ENCODE peak calls at places on chromosomes 4 and X, in nine cellular contexts. J is adrenal gland, B is body of pancreas, W is hepatocyte, S is ovary, C is lower lobe of right lung, X is mucosa of descending colon, I is K562, L is tibial artery. H is an unnamed sample.
A peak's percentile ranks its signal among the peaks of the same experiment; 100 is the strongest.

GRCh38 chr4:134027931-134028330 is 173.7 kb downstream of the PABPC4L start:
- DNase-seq in I (peak; percentile 2), W (peak; percentile 74), J (no peak), L (no peak), C (no peak), X (no peak), B (no peak), S (no peak), H (peak; percentile 89)

GRCh38 chr4:38050560-38051350 is 90.6 kb downstream of the PTTG2 start:
- DNase-seq in S (no peak), B (no peak), C (no peak), L (no peak), W (no peak), J (no peak), I (no peak), X (no peak), H (no peak)

GRCh38 chr4:93730251-93730650 is 98.3 kb upstream of the ATOH1 start:
- DNase-seq in W (no peak), J (no peak), C (no peak), L (no peak), B (no peak), I (no peak), X (no peak), S (no peak), H (no peak)

GRCh38 chrX:70196961-70197805 is 19.9 kb downstream of the DGAT2L6 start:
- DNase-seq in B (peak; percentile 51), S (no peak), J (peak; percentile 57), C (no peak), L (peak; percentile 45), W (peak; percentile 75), X (peak; percentile 81), I (peak; percentile 74), H (no peak)

GRCh38 chrX:23656684-23657083 is 10.6 kb upstream of the PRDX4 start:
- DNase-seq in L (no peak), S (peak; percentile 12), B (no peak), X (no peak), I (no peak), W (no peak), J (peak; percentile 63), C (no peak), H (no peak)

GRCh38 chrX:33175201-33175600 is 36.1 kb downstream of the DMD start:
- DNase-seq in J (no peak), S (no peak), C (no peak), I (no peak), X (no peak), W (no peak), L (no peak), B (no peak), H (no peak)

GRCh38 chr4:120749445-120750151 is 172.9 kb downstream of the PRDM5 start:
- DNase-seq in L (no peak), X (peak; percentile 41), J (no peak), I (no peak), W (no peak), C (no peak), S (no peak), B (no peak), H (no peak)

GRCh38 chr4:13527192-13527982 is 16.9 kb downstream of the NKX3-2 start:
- DNase-seq in J (no peak), S (no peak), C (no peak), W (no peak), B (no peak), X (no peak), I (no peak), L (no peak), H (no peak)

GRCh38 chrX:148193759-148194158 is 212.6 kb downstream of the FMR1NB start:
- DNase-seq in I (no peak), C (no peak), W (no peak), X (no peak), S (no peak), J (no peak), L (no peak), B (no peak), H (no peak)

GRCh38 chrX:132426695-132427281 is 62.0 kb downstream of the MBNL3 start:
- DNase-seq in B (no peak), X (no peak), L (no peak), W (no peak), J (no peak), C (no peak), S (no peak), I (no peak), H (no peak)

GRCh38 chrX:131827935-131828334 is 195.2 kb upstream of the STK26 start:
- DNase-seq in L (no peak), I (peak; percentile 75), J (no peak), C (no peak), S (no peak), B (no peak), X (no peak), W (no peak), H (no peak)

GRCh38 chr4:37146260-37146659 is 98.3 kb upstream of the NWD2 start:
- DNase-seq in B (no peak), L (no peak), S (no peak), X (no peak), I (no peak), J (no peak), W (no peak), C (no peak), H (no peak)

GRCh38 chrX:16445166-16445752 is 204.7 kb upstream of the S100G start:
- DNase-seq in J (peak; percentile 28), B (peak; percentile 37), L (no peak), X (peak; percentile 26), S (no peak), W (peak; percentile 48), I (peak; percentile 45), C (no peak), H (no peak)

GRCh38 chr4:117971406-117971805 is 62.9 kb upstream of the NDST3 start:
- DNase-seq in X (no peak), C (no peak), I (no peak), J (no peak), S (no peak), L (no peak), W (no peak), B (no peak), H (no peak)

GRCh38 chr4:7647932-7648812 is 213.4 kb upstream of the PSAPL1 start:
- DNase-seq in B (no peak), S (no peak), W (peak; percentile 25), J (peak; percentile 64), C (no peak), I (peak; percentile 40), L (peak; percentile 37), X (no peak), H (no peak)

GRCh38 chr4:144645621-144646522 is at the start of gene HHIP:
- DNase-seq in L (peak; percentile 34), C (peak; percentile 74), S (peak; percentile 41), J (peak; percentile 32), B (peak; percentile 75), X (peak; percentile 37), W (peak; percentile 78), I (peak; percentile 8), H (no peak)

GRCh38 chr4:69714086-69714485 is 46.3 kb downstream of the SULT1B1 start:
- DNase-seq in I (no peak), J (no peak), X (no peak), S (no peak), L (no peak), B (no peak), C (no peak), W (no peak), H (no peak)

GRCh38 chr4:30728291-30728690 is 8.1 kb downstream of the PCDH7 start:
- DNase-seq in S (no peak), W (no peak), L (no peak), I (no peak), C (no peak), X (no peak), J (no peak), B (no peak), H (no peak)

GRCh38 chrX:12452268-12452667 is 314.0 kb downstream of the FRMPD4 start:
- DNase-seq in W (no peak), J (no peak), C (no peak), I (no peak), S (no peak), L (no peak), B (no peak), X (no peak), H (no peak)

GRCh38 chr4:105440890-105441289 is 33.0 kb downstream of the PPA2 start:
- DNase-seq in C (no peak), W (no peak), J (no peak), I (no peak), S (no peak), L (no peak), X (no peak), B (no peak), H (no peak)
- H3K36me3 ChIP-seq in C (peaks cover 59% of the 10 kb centered on the region), W (no peaks in the 10 kb centered on the region), J (no peaks in the 10 kb centered on the region), I (peaks cover 56% of the 10 kb centered on the region), S (no peaks in the 10 kb centered on the region), L (peaks cover 66% of the 10 kb centered on the region), X (no peaks in the 10 kb centered on the region), B (no peaks in the 10 kb centered on the region), H (no peaks in the 10 kb centered on the region)

DNA sequence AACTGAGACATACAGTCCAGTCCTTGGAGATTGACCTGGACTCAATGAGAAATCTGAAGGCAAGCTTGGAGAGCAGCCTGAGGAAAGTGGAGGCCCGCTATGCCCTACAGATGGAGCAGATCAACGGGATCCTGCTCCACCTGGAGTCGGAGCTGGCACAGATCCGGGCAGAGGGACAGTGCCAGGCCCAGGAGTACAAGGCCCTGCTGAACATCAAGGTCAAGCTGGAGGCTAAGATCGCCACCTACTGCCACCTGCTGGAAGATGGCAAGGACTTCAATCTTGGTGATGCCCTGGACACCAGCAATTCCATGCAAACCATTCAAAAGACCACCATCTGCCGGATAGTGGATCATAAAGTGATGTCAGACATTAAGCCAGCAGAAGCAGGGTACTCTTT is 20.4 kb upstream of the FRMPD3 start:
- DNase-seq in J (peak; percentile 33), B (peak; percentile 76), W (no peak), C (no peak), X (peak; percentile 24), I (peak; percentile 49), L (no peak), S (no peak), H (no peak)
- TF ChIP-seq CTCF in J (peak; percentile 19), B (peak; percentile 10), W (peak; percentile 14), C (peak; percentile 30), X (no peak), I (peak; percentile 48), L (no peak), S (no peak), H (peak; percentile 21)

DNA sequence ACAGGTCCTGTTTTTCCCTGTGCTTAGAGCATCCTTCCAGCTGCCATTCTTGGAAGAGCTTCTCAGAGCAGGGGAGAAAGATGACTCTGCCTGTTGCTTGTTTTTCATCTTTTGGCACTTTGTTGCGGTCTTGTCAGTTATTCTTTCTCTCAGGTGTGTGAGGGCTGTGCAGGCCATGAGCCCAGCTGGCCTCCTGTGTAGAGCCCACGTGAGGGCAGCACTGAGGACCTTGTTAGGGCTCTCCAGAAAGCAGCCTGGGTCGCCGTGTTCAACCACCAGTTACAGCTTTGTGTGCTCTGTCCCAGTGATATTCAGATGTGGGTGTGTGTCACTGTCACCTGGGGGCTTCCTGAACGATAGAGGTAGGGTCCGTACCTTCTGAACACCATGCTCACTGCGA is 52.8 kb downstream of the NOP14 start:
- DNase-seq in B (no peak), I (peak; percentile 25), L (no peak), W (no peak), X (no peak), C (no peak), J (no peak), S (no peak), H (no peak)
- H3K36me3 ChIP-seq in B (no peaks in the 10 kb centered on the region), I (peaks cover 76% of the 10 kb centered on the region), L (peaks cover 86% of the 10 kb centered on the region), W (no peaks in the 10 kb centered on the region), X (peaks cover 13% of the 10 kb centered on the region), C (peaks cover 100% of the 10 kb centered on the region), J (peaks cover 87% of the 10 kb centered on the region), S (no peaks in the 10 kb centered on the region), H (peaks cover 5% of the 10 kb centered on the region)

DNA sequence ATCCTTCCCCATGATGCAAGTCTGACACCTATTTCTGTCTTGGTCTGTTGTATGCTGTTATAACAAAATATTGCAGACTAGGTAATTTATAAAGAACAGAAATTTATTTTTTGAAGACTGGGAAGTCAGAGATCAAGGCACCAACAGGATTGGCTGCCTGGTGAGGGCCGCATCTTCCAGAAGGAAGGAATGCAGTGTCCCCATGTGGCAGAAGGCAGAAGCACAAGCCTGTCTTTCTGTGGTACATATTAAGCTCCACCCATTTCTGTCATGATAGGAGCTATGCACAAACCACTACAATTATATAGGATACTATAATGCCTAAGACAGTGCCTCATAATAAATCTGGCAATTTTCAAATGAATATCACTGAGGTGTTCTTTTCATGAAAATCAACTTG is 502.3 kb upstream of the DIAPH2 start:
- DNase-seq in W (peak; percentile 48), B (no peak), J (peak; percentile 28), S (no peak), I (peak; percentile 0), X (peak; percentile 44), L (no peak), C (no peak), H (no peak)
- TF ChIP-seq CTCF in W (peak; percentile 51), B (no peak), J (peak; percentile 26), S (peak; percentile 10), I (no peak), X (no peak), L (peak; percentile 27), C (peak; percentile 33), H (peak; percentile 32)

H was measured in kidney epithelial cell.